ENCODE peak calls at places on chromosomes 3 and 15, in seven cellular contexts. One of them, this sample, is unnamed.

GRCh38 chr3:181948286-181948685 is 236.6 kb downstream of the SOX2 start:
- DNase-seq in HCT116: no peak
- DNase-seq in kidney: no peak
- DNase-seq in astrocyte of the spinal cord: no peak
- DNase-seq in HFF-Myc: no peak
- DNase-seq in sigmoid colon: no peak
- DNase-seq in AG10803: no peak
- DNase-seq in this sample: no peak

GRCh38 chr3:4394048-4394447 is 73.0 kb downstream of the SUMF1 start:
- DNase-seq in astrocyte of the spinal cord: peak
- DNase-seq in HFF-Myc: no peak
- DNase-seq in HCT116: no peak
- DNase-seq in AG10803: no peak
- DNase-seq in kidney: no peak
- DNase-seq in sigmoid colon: no peak
- DNase-seq in this sample: no peak

GRCh38 chr15:68930268-68931022 is at the start of gene SPESP1:
- DNase-seq in kidney: peak
- DNase-seq in HCT116: no peak
- DNase-seq in AG10803: peak
- DNase-seq in HFF-Myc: peak
- DNase-seq in astrocyte of the spinal cord: peak
- DNase-seq in sigmoid colon: peak
- DNase-seq in this sample: no peak

GRCh38 chr3:170414202-170414663 is 4.4 kb upstream of the CLDN11 start:
- DNase-seq in sigmoid colon: no peak
- DNase-seq in AG10803: peak
- DNase-seq in kidney: no peak
- DNase-seq in HCT116: peak
- DNase-seq in HFF-Myc: peak
- DNase-seq in astrocyte of the spinal cord: peak
- DNase-seq in this sample: peak

GRCh38 chr3:170712336-170712735 is 126.5 kb upstream of the SLC7A14 start:
- DNase-seq in sigmoid colon: no peak
- DNase-seq in AG10803: no peak
- DNase-seq in HFF-Myc: no peak
- DNase-seq in astrocyte of the spinal cord: no peak
- DNase-seq in kidney: no peak
- DNase-seq in HCT116: no peak
- DNase-seq in this sample: no peak

GRCh38 chr15:86165263-86166204 is 85.9 kb downstream of the AGBL1 start:
- DNase-seq in HFF-Myc: no peak
- DNase-seq in sigmoid colon: no peak
- DNase-seq in HCT116: no peak
- DNase-seq in kidney: no peak
- DNase-seq in astrocyte of the spinal cord: peak
- DNase-seq in AG10803: peak
- DNase-seq in this sample: no peak

GRCh38 chr15:73691398-73691797 is 7.2 kb downstream of the CD276 start:
- DNase-seq in sigmoid colon: peak
- DNase-seq in AG10803: peak
- DNase-seq in HFF-Myc: no peak
- DNase-seq in HCT116: no peak
- DNase-seq in astrocyte of the spinal cord: peak
- DNase-seq in kidney: no peak
- DNase-seq in this sample: no peak

GRCh38 chr3:71658131-71658530 is 67.1 kb downstream of the EIF4E3 start:
- DNase-seq in sigmoid colon: peak
- DNase-seq in AG10803: peak
- DNase-seq in HCT116: peak
- DNase-seq in kidney: peak
- DNase-seq in astrocyte of the spinal cord: peak
- DNase-seq in HFF-Myc: no peak
- DNase-seq in this sample: peak

GRCh38 chr3:44712455-44713075 is at the start of gene ZNF502:
- DNase-seq in AG10803: peak
- DNase-seq in HFF-Myc: peak
- DNase-seq in astrocyte of the spinal cord: peak
- DNase-seq in sigmoid colon: peak
- DNase-seq in kidney: peak
- DNase-seq in HCT116: peak
- DNase-seq in this sample: peak

GRCh38 chr3:20322085-20322484 is 136.1 kb upstream of the SGO1 start:
- DNase-seq in AG10803: no peak
- DNase-seq in HFF-Myc: no peak
- DNase-seq in kidney: no peak
- DNase-seq in HCT116: no peak
- DNase-seq in sigmoid colon: no peak
- DNase-seq in astrocyte of the spinal cord: no peak
- DNase-seq in this sample: no peak

GRCh38 chr3:61464785-61465184 is 96.6 kb upstream of the PTPRG start:
- DNase-seq in astrocyte of the spinal cord: no peak
- DNase-seq in HFF-Myc: no peak
- DNase-seq in sigmoid colon: no peak
- DNase-seq in kidney: no peak
- DNase-seq in HCT116: no peak
- DNase-seq in AG10803: no peak
- DNase-seq in this sample: no peak

GRCh38 chr3:137770066-137770805 is 6.1 kb downstream of the SOX14 start:
- DNase-seq in astrocyte of the spinal cord: no peak
- DNase-seq in kidney: peak
- DNase-seq in HCT116: no peak
- DNase-seq in HFF-Myc: no peak
- DNase-seq in AG10803: no peak
- DNase-seq in sigmoid colon: no peak
- DNase-seq in this sample: no peak

GRCh38 chr3:45055411-45056143 is 29.5 kb downstream of the CLEC3B start:
- DNase-seq in AG10803: peak
- DNase-seq in HCT116: no peak
- DNase-seq in sigmoid colon: no peak
- DNase-seq in HFF-Myc: peak
- DNase-seq in kidney: no peak
- DNase-seq in astrocyte of the spinal cord: peak
- DNase-seq in this sample: peak

GRCh38 chr3:150905766-150906165 is 527 bp upstream of the MINDY4B start:
- DNase-seq in kidney: no peak
- DNase-seq in sigmoid colon: no peak
- DNase-seq in HCT116: no peak
- DNase-seq in AG10803: no peak
- DNase-seq in HFF-Myc: no peak
- DNase-seq in astrocyte of the spinal cord: no peak
- DNase-seq in this sample: no peak

GRCh38 chr15:64092075-64092820 is 1.4 kb downstream of the CIAO2A start:
- DNase-seq in sigmoid colon: no peak
- DNase-seq in HFF-Myc: no peak
- DNase-seq in kidney: no peak
- DNase-seq in HCT116: no peak
- DNase-seq in AG10803: no peak
- DNase-seq in astrocyte of the spinal cord: no peak
- DNase-seq in this sample: no peak

GRCh38 chr15:85785887-85786777 is 8.6 kb downstream of the KLHL25 start:
- DNase-seq in sigmoid colon: no peak
- DNase-seq in HCT116: peak
- DNase-seq in astrocyte of the spinal cord: peak
- DNase-seq in kidney: peak
- DNase-seq in AG10803: peak
- DNase-seq in HFF-Myc: no peak
- DNase-seq in this sample: no peak

GRCh38 chr3:29453278-29453961 is 172.5 kb downstream of the RBMS3 start:
- DNase-seq in HFF-Myc: no peak
- DNase-seq in sigmoid colon: peak
- DNase-seq in HCT116: no peak
- DNase-seq in kidney: peak
- DNase-seq in astrocyte of the spinal cord: no peak
- DNase-seq in AG10803: no peak
- DNase-seq in this sample: no peak

GRCh38 chr15:61528590-61528929 is 299.5 kb upstream of the RORA start:
- DNase-seq in astrocyte of the spinal cord: no peak
- DNase-seq in HFF-Myc: no peak
- DNase-seq in sigmoid colon: no peak
- DNase-seq in kidney: no peak
- DNase-seq in AG10803: no peak
- DNase-seq in HCT116: no peak
- DNase-seq in this sample: no peak

GRCh38 chr15:61527836-61528589 is 298.9 kb upstream of the RORA start:
- DNase-seq in astrocyte of the spinal cord: no peak
- DNase-seq in HCT116: no peak
- DNase-seq in kidney: no peak
- DNase-seq in HFF-Myc: no peak
- DNase-seq in AG10803: no peak
- DNase-seq in sigmoid colon: no peak
- DNase-seq in this sample: no peak

DNA sequence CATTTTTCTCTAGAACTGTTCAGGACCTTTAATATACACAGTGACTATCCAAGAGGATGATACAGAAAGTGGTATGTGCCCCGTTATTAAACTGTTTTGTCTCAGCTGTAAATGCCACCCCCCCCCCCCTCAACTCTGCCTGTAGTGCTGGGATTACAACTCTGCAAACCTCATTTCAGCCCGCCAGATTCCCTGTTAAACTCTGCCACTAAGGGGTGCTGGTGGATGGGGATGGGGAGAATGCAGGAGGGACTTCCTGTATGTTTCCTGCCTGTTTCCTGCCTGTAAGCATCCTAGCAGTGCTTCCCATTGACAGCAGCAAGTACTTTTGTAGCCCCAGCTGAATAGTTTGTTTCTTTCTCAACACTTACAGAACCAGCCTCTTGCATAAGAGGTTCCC is 301.7 kb upstream of the RORA start:
- DNase-seq in kidney: no peak
- DNase-seq in astrocyte of the spinal cord: no peak
- DNase-seq in HFF-Myc: no peak
- DNase-seq in sigmoid colon: no peak
- DNase-seq in AG10803: no peak
- DNase-seq in HCT116: no peak
- DNase-seq in this sample: no peak
- TF ChIP-seq CTCF in kidney: no peak
- TF ChIP-seq CTCF in astrocyte of the spinal cord: no peak
- TF ChIP-seq CTCF in HFF-Myc: no peak
- TF ChIP-seq CTCF in sigmoid colon: no peak
- TF ChIP-seq CTCF in AG10803: peak
- TF ChIP-seq CTCF in HCT116: no peak
- TF ChIP-seq CTCF in this sample: peak

DNA sequence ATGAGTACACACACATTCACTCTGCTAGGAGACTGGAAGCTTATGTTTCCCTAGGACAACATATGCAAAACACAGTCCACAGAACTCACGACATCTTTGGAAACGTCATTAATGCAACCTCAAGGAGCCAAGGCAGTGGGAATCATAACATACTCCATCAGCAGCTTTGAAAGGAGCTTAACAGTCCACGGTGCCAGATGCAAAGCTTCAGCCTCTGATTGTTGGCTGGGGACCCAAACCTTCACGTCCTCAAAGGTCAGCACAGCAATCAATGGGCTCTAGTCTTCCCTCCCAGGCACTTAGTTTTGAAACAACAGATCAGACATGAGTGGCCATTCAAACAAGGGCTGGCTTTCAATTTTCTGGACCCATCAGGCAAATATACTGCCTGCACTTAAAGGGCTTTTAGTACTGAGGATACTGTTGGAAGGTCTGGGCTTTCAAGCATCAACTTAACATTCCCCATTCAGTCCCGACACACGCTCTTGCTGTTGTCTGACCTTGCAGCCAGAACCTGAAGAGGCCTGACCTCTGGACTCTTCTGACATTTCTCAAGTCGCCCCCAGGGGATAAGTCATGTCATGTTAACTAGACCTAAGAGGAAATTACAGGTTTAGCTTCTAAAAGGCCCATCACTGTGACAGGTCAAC is 223.0 kb downstream of the PDZRN3 start:
- DNase-seq in kidney: peak
- DNase-seq in astrocyte of the spinal cord: no peak
- DNase-seq in HCT116: no peak
- DNase-seq in sigmoid colon: peak
- DNase-seq in HFF-Myc: no peak
- DNase-seq in AG10803: no peak
- DNase-seq in this sample: no peak
- H3K4me3 ChIP-seq in kidney: no peak
- H3K4me3 ChIP-seq in astrocyte of the spinal cord: no peak
- H3K4me3 ChIP-seq in HCT116: no peak
- H3K4me3 ChIP-seq in sigmoid colon: no peak
- H3K4me3 ChIP-seq in HFF-Myc: no peak
- H3K4me3 ChIP-seq in AG10803: no peak
- H3K4me3 ChIP-seq in this sample: no peak

GRCh38 chr3:127026036-127026435 is 43.1 kb downstream of the PLXNA1 start:
- DNase-seq in HCT116: no peak
- DNase-seq in sigmoid colon: no peak
- DNase-seq in HFF-Myc: no peak
- DNase-seq in kidney: no peak
- DNase-seq in astrocyte of the spinal cord: no peak
- DNase-seq in AG10803: no peak
- DNase-seq in this sample: no peak
- TF ChIP-seq CTCF in HCT116: no peak
- TF ChIP-seq CTCF in sigmoid colon: no peak
- TF ChIP-seq CTCF in HFF-Myc: no peak
- TF ChIP-seq CTCF in kidney: no peak
- TF ChIP-seq CTCF in astrocyte of the spinal cord: no peak
- TF ChIP-seq CTCF in AG10803: no peak
- TF ChIP-seq CTCF in this sample: no peak

GRCh38 chr3:39542588-39542988 is 75.1 kb downstream of the MOBP start:
- DNase-seq in sigmoid colon: no peak
- DNase-seq in HFF-Myc: no peak
- DNase-seq in astrocyte of the spinal cord: no peak
- DNase-seq in AG10803: no peak
- DNase-seq in kidney: no peak
- DNase-seq in HCT116: no peak
- DNase-seq in this sample: no peak

GRCh38 chr3:39541442-39541841 is 74.0 kb downstream of the MOBP start:
- DNase-seq in astrocyte of the spinal cord: no peak
- DNase-seq in AG10803: no peak
- DNase-seq in HFF-Myc: no peak
- DNase-seq in sigmoid colon: no peak
- DNase-seq in HCT116: no peak
- DNase-seq in kidney: no peak
- DNase-seq in this sample: no peak

GRCh38 chr3:39541917-39542329 is 74.4 kb downstream of the MOBP start:
- DNase-seq in sigmoid colon: no peak
- DNase-seq in kidney: no peak
- DNase-seq in AG10803: peak
- DNase-seq in HFF-Myc: no peak
- DNase-seq in HCT116: peak
- DNase-seq in astrocyte of the spinal cord: peak
- DNase-seq in this sample: no peak

GRCh38 chr3:39540162-39540921 is 72.9 kb downstream of the MOBP start:
- DNase-seq in sigmoid colon: no peak
- DNase-seq in kidney: no peak
- DNase-seq in AG10803: no peak
- DNase-seq in HFF-Myc: no peak
- DNase-seq in HCT116: no peak
- DNase-seq in astrocyte of the spinal cord: peak
- DNase-seq in this sample: no peak
- H3K4me3 ChIP-seq in sigmoid colon: no peak
- H3K4me3 ChIP-seq in kidney: no peak
- H3K4me3 ChIP-seq in AG10803: no peak
- H3K4me3 ChIP-seq in HFF-Myc: no peak
- H3K4me3 ChIP-seq in HCT116: no peak
- H3K4me3 ChIP-seq in astrocyte of the spinal cord: no peak
- H3K4me3 ChIP-seq in this sample: no peak

GRCh38 chr3:65412591-65412990 is 626.1 kb downstream of the MAGI1 start:
- DNase-seq in astrocyte of the spinal cord: no peak
- DNase-seq in sigmoid colon: peak
- DNase-seq in kidney: no peak
- DNase-seq in HFF-Myc: no peak
- DNase-seq in AG10803: no peak
- DNase-seq in HCT116: no peak
- DNase-seq in this sample: no peak
- TF ChIP-seq CTCF in astrocyte of the spinal cord: no peak
- TF ChIP-seq CTCF in sigmoid colon: peak
- TF ChIP-seq CTCF in kidney: peak
- TF ChIP-seq CTCF in HFF-Myc: no peak
- TF ChIP-seq CTCF in AG10803: no peak
- TF ChIP-seq CTCF in HCT116: no peak
- TF ChIP-seq CTCF in this sample: no peak

This sample was measured in astrocyte of the cerebellum.